ENCODE peak calls at places on chromosome 4, in seven cellular contexts. D, W, F, J, B, A and R are unnamed samples.

GRCh38 chr4:174474457-174475075 is 47.7 kb downstream of the HPGD start:
- DNase-seq in A (no peak), D (no peak), J (peak; percentile 46), W (no peak), B (no peak), F (no peak), R (no peak)

GRCh38 chr4:53014368-53014767 is 152.3 kb downstream of the RASL11B start:
- DNase-seq in B (no peak), D (no peak), A (no peak), W (no peak), J (no peak), F (no peak), R (no peak)

GRCh38 chr4:164926301-164926700 is 49.3 kb downstream of the APELA start:
- DNase-seq in B (no peak), J (no peak), A (no peak), W (no peak), D (no peak), F (no peak), R (no peak)

GRCh38 chr4:74055096-74055495 is 16.6 kb upstream of the CXCL3 start:
- DNase-seq in J (no peak), D (no peak), B (no peak), W (no peak), F (no peak), A (no peak), R (no peak)

GRCh38 chr4:7956306-7957112 is 16.8 kb upstream of the AFAP1 start:
- DNase-seq in W (peak; percentile 72), F (no peak), D (peak; percentile 75), J (peak; percentile 66), B (no peak), A (peak; percentile 79), R (no peak)

GRCh38 chr4:3344104-3344503 is 51.3 kb downstream of the RGS12 start:
- DNase-seq in A (no peak), B (peak; percentile 44), F (no peak), D (no peak), W (no peak), J (no peak), R (no peak)

GRCh38 chr4:41734366-41734765 is 14.2 kb downstream of the PHOX2B start:
- DNase-seq in A (no peak), F (no peak), W (no peak), D (no peak), B (no peak), J (no peak), R (no peak)

GRCh38 chr4:150818661-150819060 is 196.4 kb downstream of the LRBA start:
- DNase-seq in J (no peak), F (no peak), A (no peak), D (peak; percentile 61), B (no peak), W (no peak), R (no peak)

DNA sequence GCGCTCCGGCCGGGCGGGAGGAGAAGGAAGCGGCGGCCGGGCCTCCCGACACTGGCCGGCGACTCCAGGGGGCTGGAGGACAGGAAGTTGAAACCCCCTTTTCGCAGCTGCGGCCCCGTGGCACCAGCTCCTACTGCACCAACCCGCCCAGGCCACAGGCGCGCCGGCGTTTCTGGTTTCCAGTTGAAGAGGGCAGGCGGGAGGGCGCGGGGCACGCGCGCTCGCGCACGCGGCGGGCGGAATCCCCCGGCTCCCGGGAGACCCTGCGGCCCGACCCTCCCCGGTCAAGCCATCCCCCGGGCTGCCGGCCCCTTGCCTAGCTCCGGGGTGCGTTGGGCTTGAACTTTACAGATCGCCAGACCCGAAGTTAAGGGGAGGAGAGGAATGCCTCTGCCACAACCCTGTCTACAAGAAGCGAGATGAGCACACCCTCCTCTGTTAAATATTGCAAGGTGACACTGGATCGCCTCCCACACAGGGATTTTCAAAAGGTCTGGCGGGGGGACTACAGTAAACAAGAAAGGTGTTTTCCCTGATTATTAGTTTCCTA is 1.5 kb downstream of the ELOVL6 start:
- DNase-seq in W (no peak), J (peak; percentile 77), F (peak; percentile 64), B (peak; percentile 72), D (no peak), A (peak; percentile 40), R (peak; percentile 61)
- TF ChIP-seq CTCF in W (no peak), J (no peak), F (no peak), B (no peak), D (no peak), A (no peak), R (no peak)

DNA sequence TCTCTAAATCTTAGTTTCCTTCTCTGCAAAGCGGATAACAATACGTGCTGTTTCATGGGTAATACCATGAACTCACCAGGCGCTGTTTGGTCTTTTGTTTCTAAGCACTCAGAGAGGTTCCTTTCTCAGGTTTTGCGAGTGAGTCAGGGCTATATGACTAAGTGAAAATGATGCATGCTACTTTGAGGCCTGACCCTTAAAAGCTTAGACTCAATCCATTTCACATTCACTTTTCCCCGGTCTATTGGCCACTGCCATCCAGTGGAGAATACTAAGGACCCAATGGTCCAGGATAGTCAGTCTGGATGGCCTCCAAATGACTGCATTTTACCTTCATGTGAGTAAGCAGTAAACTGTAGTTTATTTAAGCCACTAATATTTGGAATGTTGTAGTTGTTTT is 400.8 kb upstream of the SLIT2 start:
- DNase-seq in J (no peak), D (peak; percentile 85), A (no peak), F (no peak), W (no peak), B (no peak), R (no peak)
- TF ChIP-seq CTCF in J (no peak), D (peak; percentile 25), A (no peak), F (no peak), W (no peak), B (no peak), R (no peak)

GRCh38 chr4:170716868-170717267 is 627.1 kb upstream of the AADAT start:
- DNase-seq in W (no peak), B (no peak), F (no peak), J (no peak), A (no peak), D (peak; percentile 4), R (no peak)
- TF ChIP-seq CTCF in W (no peak), B (no peak), F (no peak), J (no peak), A (no peak), D (peak; percentile 1), R (no peak)

GRCh38 chr4:118839221-118839927 is 3.4 kb upstream of the SEC24D start:
- DNase-seq in D (no peak), B (no peak), A (no peak), W (no peak), J (no peak), F (no peak), R (no peak)
- TF ChIP-seq CTCF in D (no peak), B (no peak), A (no peak), W (no peak), J (no peak), F (no peak), R (no peak)